ENCODE peak calls at places on chromosome 3, in eight cellular contexts. One of them, this sample, is unnamed.

GRCh38 chr3:37150621-37151020 is 23.8 kb downstream of the LRRFIP2 start:
- DNase-seq in nucleus accumbens: no peak
- DNase-seq in adrenal gland: no peak
- DNase-seq in SIG-M5: no peak
- DNase-seq in BJ: no peak
- DNase-seq in Calu3: no peak
- DNase-seq in Karpas-422: no peak
- DNase-seq in non-pigmented ciliary epithelial cell: no peak
- DNase-seq in this sample: no peak

GRCh38 chr3:112437146-112438022 is 61.9 kb downstream of the BTLA start:
- DNase-seq in nucleus accumbens: no peak
- DNase-seq in adrenal gland: no peak
- DNase-seq in SIG-M5: no peak
- DNase-seq in BJ: no peak
- DNase-seq in Calu3: no peak
- DNase-seq in Karpas-422: peak
- DNase-seq in non-pigmented ciliary epithelial cell: no peak
- DNase-seq in this sample: peak

GRCh38 chr3:128242818-128243601 is 89.7 kb downstream of the EEFSEC start:
- DNase-seq in nucleus accumbens: no peak
- DNase-seq in adrenal gland: no peak
- DNase-seq in SIG-M5: peak
- DNase-seq in BJ: no peak
- DNase-seq in Calu3: no peak
- DNase-seq in Karpas-422: no peak
- DNase-seq in non-pigmented ciliary epithelial cell: no peak
- DNase-seq in this sample: no peak

GRCh38 chr3:9100132-9100894 is 137.0 kb upstream of the RAD18 start:
- DNase-seq in nucleus accumbens: no peak
- DNase-seq in adrenal gland: no peak
- DNase-seq in SIG-M5: no peak
- DNase-seq in BJ: no peak
- DNase-seq in Calu3: no peak
- DNase-seq in Karpas-422: no peak
- DNase-seq in non-pigmented ciliary epithelial cell: no peak
- DNase-seq in this sample: no peak

GRCh38 chr3:1251282-1252060 is 158.6 kb downstream of the CNTN6 start:
- DNase-seq in nucleus accumbens: no peak
- DNase-seq in adrenal gland: peak
- DNase-seq in SIG-M5: no peak
- DNase-seq in BJ: no peak
- DNase-seq in Calu3: no peak
- DNase-seq in Karpas-422: no peak
- DNase-seq in non-pigmented ciliary epithelial cell: no peak
- DNase-seq in this sample: no peak

GRCh38 chr3:59052803-59053411 is 3.1 kb upstream of the CFAP20DC start:
- DNase-seq in nucleus accumbens: no peak
- DNase-seq in adrenal gland: no peak
- DNase-seq in SIG-M5: no peak
- DNase-seq in BJ: no peak
- DNase-seq in Calu3: peak
- DNase-seq in Karpas-422: peak
- DNase-seq in non-pigmented ciliary epithelial cell: no peak
- DNase-seq in this sample: peak

GRCh38 chr3:29313074-29313473 is 32.2 kb downstream of the RBMS3 start:
- DNase-seq in nucleus accumbens: no peak
- DNase-seq in adrenal gland: no peak
- DNase-seq in SIG-M5: no peak
- DNase-seq in BJ: no peak
- DNase-seq in Calu3: no peak
- DNase-seq in Karpas-422: no peak
- DNase-seq in non-pigmented ciliary epithelial cell: no peak
- DNase-seq in this sample: no peak

GRCh38 chr3:3578723-3579122 is 220.5 kb upstream of the LRRN1 start:
- DNase-seq in nucleus accumbens: no peak
- DNase-seq in adrenal gland: no peak
- DNase-seq in SIG-M5: no peak
- DNase-seq in BJ: no peak
- DNase-seq in Calu3: no peak
- DNase-seq in Karpas-422: no peak
- DNase-seq in non-pigmented ciliary epithelial cell: no peak
- DNase-seq in this sample: no peak

GRCh38 chr3:138938877-138939562 is 7.9 kb downstream of the FOXL2 start:
- DNase-seq in nucleus accumbens: no peak
- DNase-seq in adrenal gland: no peak
- DNase-seq in SIG-M5: no peak
- DNase-seq in BJ: no peak
- DNase-seq in Calu3: no peak
- DNase-seq in Karpas-422: no peak
- DNase-seq in non-pigmented ciliary epithelial cell: no peak
- DNase-seq in this sample: no peak

GRCh38 chr3:31218082-31218481 is 314.6 kb upstream of the STT3B start:
- DNase-seq in nucleus accumbens: no peak
- DNase-seq in adrenal gland: no peak
- DNase-seq in SIG-M5: no peak
- DNase-seq in BJ: no peak
- DNase-seq in Calu3: no peak
- DNase-seq in Karpas-422: no peak
- DNase-seq in non-pigmented ciliary epithelial cell: no peak
- DNase-seq in this sample: no peak

GRCh38 chr3:119298565-119298941 is 4.4 kb downstream of the ARHGAP31 start:
- DNase-seq in nucleus accumbens: no peak
- DNase-seq in adrenal gland: no peak
- DNase-seq in SIG-M5: no peak
- DNase-seq in BJ: no peak
- DNase-seq in Calu3: no peak
- DNase-seq in Karpas-422: no peak
- DNase-seq in non-pigmented ciliary epithelial cell: no peak
- DNase-seq in this sample: no peak

GRCh38 chr3:145125307-145125706 is 1035.7 kb downstream of the PLOD2 start:
- DNase-seq in nucleus accumbens: no peak
- DNase-seq in adrenal gland: no peak
- DNase-seq in SIG-M5: no peak
- DNase-seq in BJ: no peak
- DNase-seq in Calu3: no peak
- DNase-seq in Karpas-422: no peak
- DNase-seq in non-pigmented ciliary epithelial cell: no peak
- DNase-seq in this sample: no peak

GRCh38 chr3:4426782-4427344 is 40.2 kb downstream of the SUMF1 start:
- DNase-seq in nucleus accumbens: no peak
- DNase-seq in adrenal gland: no peak
- DNase-seq in SIG-M5: no peak
- DNase-seq in BJ: peak
- DNase-seq in Calu3: no peak
- DNase-seq in Karpas-422: no peak
- DNase-seq in non-pigmented ciliary epithelial cell: no peak
- DNase-seq in this sample: peak

GRCh38 chr3:160911399-160911798 is 155.4 kb downstream of the PPM1L start:
- DNase-seq in nucleus accumbens: no peak
- DNase-seq in adrenal gland: no peak
- DNase-seq in SIG-M5: no peak
- DNase-seq in BJ: no peak
- DNase-seq in Calu3: no peak
- DNase-seq in Karpas-422: no peak
- DNase-seq in non-pigmented ciliary epithelial cell: no peak
- DNase-seq in this sample: no peak

GRCh38 chr3:25442486-25442885 is 14.4 kb downstream of the RARB start:
- DNase-seq in nucleus accumbens: no peak
- DNase-seq in adrenal gland: no peak
- DNase-seq in SIG-M5: no peak
- DNase-seq in BJ: no peak
- DNase-seq in Calu3: no peak
- DNase-seq in Karpas-422: no peak
- DNase-seq in non-pigmented ciliary epithelial cell: no peak
- DNase-seq in this sample: no peak

GRCh38 chr3:71926242-71926560 is 141.3 kb upstream of the PROK2 start:
- DNase-seq in nucleus accumbens: no peak
- DNase-seq in adrenal gland: no peak
- DNase-seq in SIG-M5: no peak
- DNase-seq in BJ: no peak
- DNase-seq in Calu3: peak
- DNase-seq in Karpas-422: peak
- DNase-seq in non-pigmented ciliary epithelial cell: no peak
- DNase-seq in this sample: peak

GRCh38 chr3:193830791-193831191 is 237.8 kb downstream of the OPA1 start:
- DNase-seq in nucleus accumbens: peak
- DNase-seq in adrenal gland: no peak
- DNase-seq in SIG-M5: no peak
- DNase-seq in BJ: no peak
- DNase-seq in Calu3: no peak
- DNase-seq in Karpas-422: no peak
- DNase-seq in non-pigmented ciliary epithelial cell: no peak
- DNase-seq in this sample: no peak

GRCh38 chr3:171650193-171650592 is 160.1 kb downstream of the PLD1 start:
- DNase-seq in nucleus accumbens: no peak
- DNase-seq in adrenal gland: no peak
- DNase-seq in SIG-M5: no peak
- DNase-seq in BJ: no peak
- DNase-seq in Calu3: no peak
- DNase-seq in Karpas-422: no peak
- DNase-seq in non-pigmented ciliary epithelial cell: no peak
- DNase-seq in this sample: no peak

GRCh38 chr3:14570864-14571263 is 30.7 kb upstream of the GRIP2 start:
- DNase-seq in nucleus accumbens: no peak
- DNase-seq in adrenal gland: no peak
- DNase-seq in SIG-M5: peak
- DNase-seq in BJ: no peak
- DNase-seq in Calu3: no peak
- DNase-seq in Karpas-422: no peak
- DNase-seq in non-pigmented ciliary epithelial cell: no peak
- DNase-seq in this sample: no peak

GRCh38 chr3:185152433-185153169 is at the start of gene C3orf70:
- DNase-seq in nucleus accumbens: peak
- DNase-seq in adrenal gland: peak
- DNase-seq in SIG-M5: no peak
- DNase-seq in BJ: peak
- DNase-seq in Calu3: peak
- DNase-seq in Karpas-422: no peak
- DNase-seq in non-pigmented ciliary epithelial cell: no peak
- DNase-seq in this sample: peak

GRCh38 chr3:106628407-106628806 is 748.8 kb upstream of the CCDC54 start:
- DNase-seq in nucleus accumbens: no peak
- DNase-seq in adrenal gland: no peak
- DNase-seq in SIG-M5: no peak
- DNase-seq in BJ: no peak
- DNase-seq in Calu3: no peak
- DNase-seq in Karpas-422: no peak
- DNase-seq in non-pigmented ciliary epithelial cell: no peak
- DNase-seq in this sample: no peak

GRCh38 chr3:112047264-112047663 is 12.7 kb downstream of the TMPRSS7 start:
- DNase-seq in nucleus accumbens: no peak
- DNase-seq in adrenal gland: no peak
- DNase-seq in SIG-M5: no peak
- DNase-seq in BJ: no peak
- DNase-seq in Calu3: no peak
- DNase-seq in Karpas-422: no peak
- DNase-seq in non-pigmented ciliary epithelial cell: no peak
- DNase-seq in this sample: no peak

GRCh38 chr3:179702271-179702947 is 49.6 kb downstream of the USP13 start:
- DNase-seq in nucleus accumbens: no peak
- DNase-seq in adrenal gland: no peak
- DNase-seq in SIG-M5: no peak
- DNase-seq in BJ: no peak
- DNase-seq in Calu3: no peak
- DNase-seq in Karpas-422: no peak
- DNase-seq in non-pigmented ciliary epithelial cell: no peak
- DNase-seq in this sample: no peak

GRCh38 chr3:13494463-13495350 is 14.6 kb downstream of the HDAC11 start:
- DNase-seq in nucleus accumbens: peak
- DNase-seq in adrenal gland: no peak
- DNase-seq in SIG-M5: no peak
- DNase-seq in BJ: no peak
- DNase-seq in Calu3: peak
- DNase-seq in Karpas-422: peak
- DNase-seq in non-pigmented ciliary epithelial cell: no peak
- DNase-seq in this sample: no peak

GRCh38 chr3:13042127-13042931 is 30.9 kb downstream of the IQSEC1 start:
- DNase-seq in nucleus accumbens: peak
- DNase-seq in adrenal gland: no peak
- DNase-seq in SIG-M5: no peak
- DNase-seq in BJ: no peak
- DNase-seq in Calu3: no peak
- DNase-seq in Karpas-422: no peak
- DNase-seq in non-pigmented ciliary epithelial cell: no peak
- DNase-seq in this sample: no peak

GRCh38 chr3:169460035-169460434 is 203.5 kb downstream of the MECOM start:
- DNase-seq in nucleus accumbens: no peak
- DNase-seq in adrenal gland: no peak
- DNase-seq in SIG-M5: no peak
- DNase-seq in BJ: no peak
- DNase-seq in Calu3: no peak
- DNase-seq in Karpas-422: no peak
- DNase-seq in non-pigmented ciliary epithelial cell: no peak
- DNase-seq in this sample: no peak

GRCh38 chr3:183253364-183253960 is 409 bp downstream of the B3GNT5 start:
- DNase-seq in nucleus accumbens: no peak
- DNase-seq in adrenal gland: peak
- DNase-seq in SIG-M5: no peak
- DNase-seq in BJ: no peak
- DNase-seq in Calu3: peak
- DNase-seq in Karpas-422: no peak
- DNase-seq in non-pigmented ciliary epithelial cell: no peak
- DNase-seq in this sample: no peak

GRCh38 chr3:128215800-128216495 is 62.7 kb downstream of the EEFSEC start:
- DNase-seq in nucleus accumbens: no peak
- DNase-seq in adrenal gland: no peak
- DNase-seq in SIG-M5: no peak
- DNase-seq in BJ: no peak
- DNase-seq in Calu3: no peak
- DNase-seq in Karpas-422: no peak
- DNase-seq in non-pigmented ciliary epithelial cell: no peak
- DNase-seq in this sample: no peak

GRCh38 chr3:105157016-105157765 is 209.5 kb upstream of the ALCAM start:
- DNase-seq in nucleus accumbens: no peak
- DNase-seq in adrenal gland: no peak
- DNase-seq in SIG-M5: no peak
- DNase-seq in BJ: no peak
- DNase-seq in Calu3: no peak
- DNase-seq in Karpas-422: no peak
- DNase-seq in non-pigmented ciliary epithelial cell: no peak
- DNase-seq in this sample: no peak

GRCh38 chr3:30294241-30294667 is 312.1 kb upstream of the TGFBR2 start:
- DNase-seq in nucleus accumbens: no peak
- DNase-seq in adrenal gland: no peak
- DNase-seq in SIG-M5: no peak
- DNase-seq in BJ: no peak
- DNase-seq in Calu3: no peak
- DNase-seq in Karpas-422: no peak
- DNase-seq in non-pigmented ciliary epithelial cell: no peak
- DNase-seq in this sample: no peak

GRCh38 chr3:154334973-154335420 is 10.7 kb upstream of the DHX36 start:
- DNase-seq in nucleus accumbens: no peak
- DNase-seq in adrenal gland: no peak
- DNase-seq in SIG-M5: no peak
- DNase-seq in BJ: no peak
- DNase-seq in Calu3: peak
- DNase-seq in Karpas-422: peak
- DNase-seq in non-pigmented ciliary epithelial cell: no peak
- DNase-seq in this sample: peak

GRCh38 chr3:71309342-71309741 is 274.2 kb downstream of the FOXP1 start:
- DNase-seq in nucleus accumbens: no peak
- DNase-seq in adrenal gland: no peak
- DNase-seq in SIG-M5: no peak
- DNase-seq in BJ: no peak
- DNase-seq in Calu3: no peak
- DNase-seq in Karpas-422: no peak
- DNase-seq in non-pigmented ciliary epithelial cell: no peak
- DNase-seq in this sample: no peak

GRCh38 chr3:46619845-46620778 is 7.8 kb downstream of the FAM240A start:
- DNase-seq in nucleus accumbens: no peak
- DNase-seq in adrenal gland: no peak
- DNase-seq in SIG-M5: no peak
- DNase-seq in BJ: no peak
- DNase-seq in Calu3: peak
- DNase-seq in Karpas-422: no peak
- DNase-seq in non-pigmented ciliary epithelial cell: no peak
- DNase-seq in this sample: no peak

GRCh38 chr3:46500631-46501377 is 3.0 kb downstream of the RTP3 start:
- DNase-seq in nucleus accumbens: no peak
- DNase-seq in adrenal gland: no peak
- DNase-seq in SIG-M5: no peak
- DNase-seq in BJ: peak
- DNase-seq in Calu3: no peak
- DNase-seq in Karpas-422: no peak
- DNase-seq in non-pigmented ciliary epithelial cell: peak
- DNase-seq in this sample: no peak

This sample was measured in LoVo.